ENCODE peak calls at places on chromosomes 16 and 17, in seven cellular contexts. T is keratinocyte, M is AG04449, X is body of pancreas, J is psoas muscle, S is uterus, A is pancreas. E is an unnamed sample.

GRCh38 chr16:21997693-21998480 is 3.0 kb downstream of the PDZD9 start:
- DNase-seq in T (no peak), M (no peak), X (no peak), J (no peak), S (no peak), A (no peak), E (no peak)

GRCh38 chr16:53849994-53850393 is 146.0 kb downstream of the FTO start:
- DNase-seq in T (no peak), M (no peak), X (no peak), J (no peak), S (no peak), A (no peak), E (no peak)

GRCh38 chr16:88857728-88858339 is 907 bp downstream of the TRAPPC2L start:
- DNase-seq in T (peak; percentile 17), M (peak; percentile 14), X (peak; percentile 79), J (peak; percentile 76), S (peak; percentile 53), A (peak; percentile 68), E (peak; percentile 67)

GRCh38 chr17:45225964-45226530 is 4.4 kb downstream of the FMNL1 start:
- DNase-seq in T (no peak), M (no peak), X (peak; percentile 82), J (peak; percentile 70), S (peak; percentile 50), A (peak; percentile 76), E (peak; percentile 86)

GRCh38 chr16:90044111-90044551 is 24.9 kb upstream of the DBNDD1 start:
- DNase-seq in T (peak; percentile 60), M (no peak), X (peak; percentile 40), J (no peak), S (no peak), A (no peak), E (no peak)

GRCh38 chr17:17090642-17091103 is 48.4 kb downstream of the MPRIP start:
- DNase-seq in T (no peak), M (no peak), X (peak; percentile 82), J (no peak), S (no peak), A (peak; percentile 71), E (no peak)

GRCh38 chr16:69270831-69271230 is 40.3 kb upstream of the VPS4A start:
- DNase-seq in T (no peak), M (no peak), X (no peak), J (no peak), S (no peak), A (no peak), E (no peak)

GRCh38 chr17:37490638-37491614 is 1.2 kb downstream of the DUSP14 start:
- DNase-seq in T (peak; percentile 79), M (no peak), X (peak; percentile 43), J (peak; percentile 48), S (peak; percentile 74), A (no peak), E (peak; percentile 74)

GRCh38 chr16:24102120-24102740 is 153.9 kb upstream of the CACNG3 start:
- DNase-seq in T (no peak), M (no peak), X (no peak), J (no peak), S (no peak), A (no peak), E (no peak)

GRCh38 chr17:82734987-82735866 is at the start of gene FN3K:
- DNase-seq in T (no peak), M (no peak), X (peak; percentile 72), J (peak; percentile 74), S (peak; percentile 54), A (peak; percentile 48), E (peak; percentile 81)

GRCh38 chr17:78933025-78933958 is 8.1 kb upstream of the TIMP2 start:
- DNase-seq in T (peak; percentile 48), M (peak; percentile 95), X (peak; percentile 60), J (peak; percentile 78), S (peak; percentile 83), A (peak; percentile 52), E (peak; percentile 80)

GRCh38 chr16:14501331-14502255 is 128.5 kb downstream of the PARN start:
- DNase-seq in T (peak; percentile 81), M (peak; percentile 72), X (peak; percentile 92), J (peak; percentile 90), S (peak; percentile 94), A (peak; percentile 86), E (peak; percentile 83)

GRCh38 chr17:5583426-5584382 is 605 bp downstream of the NLRP1 start:
- DNase-seq in T (no peak), M (no peak), X (peak; percentile 9), J (peak; percentile 29), S (peak; percentile 34), A (no peak), E (no peak)

GRCh38 chr17:5584971-5585794 is 874 bp upstream of the NLRP1 start:
- DNase-seq in T (peak; percentile 91), M (peak; percentile 79), X (no peak), J (no peak), S (no peak), A (no peak), E (no peak)

GRCh38 chr17:5582177-5582885 is 2.0 kb downstream of the NLRP1 start:
- DNase-seq in T (no peak), M (no peak), X (no peak), J (no peak), S (no peak), A (no peak), E (no peak)

GRCh38 chr17:5585814-5586558 is 1.7 kb upstream of the NLRP1 start:
- DNase-seq in T (no peak), M (no peak), X (no peak), J (no peak), S (no peak), A (no peak), E (no peak)

DNA sequence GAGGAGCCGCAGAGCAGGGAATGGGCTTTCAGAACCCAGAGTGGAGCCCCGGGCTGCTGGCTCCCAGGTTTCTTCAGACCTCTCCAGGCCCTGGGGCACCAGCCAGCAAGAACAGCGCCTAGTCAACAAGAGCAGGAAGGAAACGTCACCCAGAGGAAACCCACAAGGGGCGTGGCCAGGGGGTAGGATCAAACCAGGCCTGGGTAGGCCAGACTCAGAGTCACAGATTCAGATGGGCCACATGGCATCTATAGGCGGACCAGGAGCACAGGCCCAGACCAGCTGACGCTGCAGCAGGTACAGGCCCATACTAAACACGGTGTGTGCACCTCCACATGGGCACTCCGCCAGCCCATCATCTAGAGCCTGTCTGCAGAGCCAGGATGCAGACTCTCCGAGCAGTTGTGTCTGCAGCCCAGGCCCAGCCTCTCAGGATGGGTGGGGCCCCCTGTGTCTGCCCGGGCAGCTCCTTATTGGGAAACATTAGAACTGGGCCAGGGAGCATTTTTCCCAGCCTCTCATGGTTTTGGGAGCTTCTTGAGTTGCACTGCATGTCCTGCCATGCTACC is at the start of gene NLRP1:
- DNase-seq in T (peak; percentile 98), M (peak; percentile 76), X (peak; percentile 84), J (peak; percentile 92), S (peak; percentile 89), A (peak; percentile 79), E (peak; percentile 93)
- H3K4me3 ChIP-seq in T (peak within 1 kb of the TSS; percentile 76), M (peak within 1 kb of the TSS; percentile 65), X (no peak within 1 kb of the TSS), J (peak within 1 kb of the TSS; percentile 63), S (peak within 1 kb of the TSS; percentile 41), A (peak within 1 kb of the TSS; percentile 23), E (peak within 1 kb of the TSS; percentile 14)

DNA sequence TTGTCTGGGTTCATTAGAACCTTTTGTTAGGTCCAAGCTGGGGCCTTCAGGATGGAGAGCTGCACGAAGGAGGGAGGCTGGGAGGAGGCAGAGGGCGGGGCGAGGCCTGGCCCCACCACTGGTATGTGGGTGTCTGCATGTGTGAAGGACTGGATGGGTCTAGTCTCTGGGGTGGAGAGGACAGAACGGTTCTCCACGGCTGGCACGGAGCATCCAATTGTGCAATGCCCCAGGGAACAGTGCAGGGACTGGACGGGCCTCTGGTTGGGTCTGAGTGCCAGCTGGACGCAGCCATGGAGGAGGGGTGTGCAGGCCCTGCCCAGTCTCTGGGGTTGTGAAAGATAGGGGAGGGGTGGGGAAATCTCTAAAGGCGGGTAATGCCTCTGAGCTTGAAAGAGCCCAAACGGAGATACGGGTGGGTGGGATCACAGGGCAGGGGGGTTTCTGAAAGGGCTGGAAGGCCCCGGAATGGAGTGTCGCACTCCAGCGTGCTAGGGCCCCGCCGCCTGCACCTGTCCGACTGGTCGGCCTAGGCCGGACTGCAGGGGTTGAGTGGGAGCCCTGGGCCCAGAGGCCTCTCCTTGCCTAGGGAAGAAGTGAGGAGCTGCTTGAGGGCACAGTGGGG is 1.6 kb downstream of the PPL start:
- DNase-seq in T (no peak), M (no peak), X (peak; percentile 83), J (peak; percentile 97), S (peak; percentile 87), A (peak; percentile 51), E (peak; percentile 89)
- H3K4me3 ChIP-seq in T (peak overlapping the region; percentile 69), M (no peak overlapping the region), X (no peak overlapping the region), J (peak overlapping the region; percentile 66), S (peak overlapping the region; percentile 44), A (peak overlapping the region; percentile 68), E (peak overlapping the region; percentile 59)

DNA sequence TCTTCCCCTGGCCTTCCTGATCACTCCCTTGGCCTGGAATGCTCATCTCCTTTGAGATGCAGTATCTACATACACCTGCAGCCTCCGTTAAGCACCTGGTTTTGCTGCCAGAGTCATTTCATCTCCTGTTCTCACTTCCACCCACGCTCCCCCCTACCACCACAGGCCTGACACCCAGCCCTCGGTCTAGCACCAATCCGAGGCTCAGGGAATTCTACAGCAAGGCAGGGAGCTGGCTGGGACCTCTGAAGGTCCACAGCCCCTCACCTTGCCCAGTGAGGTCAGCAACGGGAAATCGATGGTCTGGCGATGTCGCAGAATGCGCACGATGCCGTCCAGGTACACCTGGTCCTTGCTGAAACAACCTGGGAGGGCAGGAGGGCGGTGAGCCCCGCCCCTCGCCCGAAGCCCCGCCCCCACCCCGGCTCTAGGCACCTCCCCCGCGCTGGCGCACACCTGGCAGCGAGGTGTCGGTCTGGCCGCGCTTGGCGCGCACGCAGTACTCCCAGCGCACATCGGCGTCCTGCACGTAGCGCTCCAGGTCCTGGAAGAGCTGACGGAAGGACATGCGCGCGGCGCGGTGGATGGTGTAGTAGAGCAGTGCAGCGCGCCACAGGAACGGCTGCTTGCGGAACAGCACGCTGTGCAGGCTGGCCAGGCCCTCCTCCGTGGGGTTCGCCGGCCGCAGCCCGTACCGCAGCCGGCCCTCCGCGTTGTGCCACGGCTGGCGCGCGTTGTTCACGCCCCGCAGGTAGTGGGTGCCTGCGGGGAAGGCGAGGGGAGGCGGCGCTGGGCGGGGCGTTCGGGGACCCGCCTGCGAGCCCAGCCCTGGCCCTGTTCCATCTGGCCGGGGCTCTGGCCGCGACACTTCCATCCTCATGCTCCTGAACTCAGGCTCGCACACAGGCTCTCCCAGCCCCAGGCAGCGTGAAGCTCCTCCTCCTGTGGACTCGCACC is 5.7 kb downstream of the MATCAP1 start:
- DNase-seq in T (no peak), M (no peak), X (peak; percentile 96), J (peak; percentile 69), S (no peak), A (peak; percentile 83), E (peak; percentile 70)
- H3K4me3 ChIP-seq in T (peak overlapping the region; percentile 35), M (peak overlapping the region; percentile 15), X (no peak overlapping the region), J (peak overlapping the region; percentile 60), S (peak overlapping the region; percentile 33), A (peak overlapping the region; percentile 44), E (peak overlapping the region; percentile 50)

GRCh38 chr16:16877061-16877460 is 498.1 kb downstream of the NPIPA7 start:
- DNase-seq in T (no peak), M (no peak), X (no peak), J (no peak), S (no peak), A (no peak), E (no peak)

GRCh38 chr16:16865374-16865773 is 486.4 kb downstream of the NPIPA7 start:
- DNase-seq in T (no peak), M (no peak), X (no peak), J (no peak), S (no peak), A (no peak), E (no peak)

GRCh38 chr16:16867994-16868393 is 489.1 kb downstream of the NPIPA7 start:
- DNase-seq in T (no peak), M (no peak), X (no peak), J (no peak), S (no peak), A (no peak), E (no peak)

GRCh38 chr16:16868727-16869126 is 489.8 kb downstream of the NPIPA7 start:
- DNase-seq in T (no peak), M (no peak), X (no peak), J (no peak), S (no peak), A (no peak), E (no peak)

GRCh38 chr16:16871196-16871595 is 492.3 kb downstream of the NPIPA7 start:
- DNase-seq in T (no peak), M (no peak), X (no peak), J (no peak), S (no peak), A (no peak), E (no peak)
- H3K4me3 ChIP-seq in T (no peak overlapping the region), M (no peak overlapping the region), X (no peak overlapping the region), J (no peak overlapping the region), S (no peak overlapping the region), A (no peak overlapping the region), E (no peak overlapping the region)